ENCODE peak calls at places on chromosomes 3 and 15, in seven cellular contexts. V is activated CD4-positive, alpha-beta memory T cell treated with anti-CD3 and anti-CD28 coated beads for 36 hours; S is mesenchymal stem cell; P is HEK293T; W is progenitor cell of endocrine pancreas; H is cardiac muscle cell; Z is GF-D8. G is an unnamed sample.

GRCh38 chr15:48962662-48963523 is 826 bp downstream of the SHC4 start:
- DNase-seq in V (no peak), S (peak; percentile 70), P (peak; percentile 11), W (no peak), H (peak; percentile 62), Z (no peak), G (peak; percentile 52)

GRCh38 chr3:194086251-194087075 is 49.5 kb upstream of the HES1 start:
- DNase-seq in V (no peak), S (peak; percentile 34), P (no peak), W (no peak), H (no peak), Z (no peak), G (no peak)

GRCh38 chr15:27743638-27744037 is 355.5 kb downstream of the OCA2 start:
- DNase-seq in V (no peak), S (no peak), P (no peak), W (no peak), H (no peak), Z (no peak), G (no peak)

GRCh38 chr3:174465177-174465576 is 394.0 kb upstream of the NAALADL2 start:
- DNase-seq in V (no peak), S (no peak), P (no peak), W (no peak), H (no peak), Z (no peak), G (no peak)

GRCh38 chr3:149004622-149005021 is 13.3 kb downstream of the GYG1 start:
- DNase-seq in V (no peak), S (peak; percentile 39), P (no peak), W (no peak), H (no peak), Z (no peak), G (no peak)

GRCh38 chr15:52097176-52097575 is 15.4 kb downstream of the BCL2L10 start:
- DNase-seq in V (no peak), S (peak; percentile 43), P (no peak), W (no peak), H (peak; percentile 58), Z (no peak), G (no peak)

GRCh38 chr3:128748527-128748926 is 22.5 kb downstream of the RAB7A start:
- DNase-seq in V (no peak), S (no peak), P (no peak), W (no peak), H (no peak), Z (no peak), G (no peak)

GRCh38 chr15:90558182-90558581 is 28.5 kb downstream of the CRTC3 start:
- DNase-seq in V (no peak), S (peak; percentile 47), P (no peak), W (no peak), H (peak; percentile 60), Z (peak; percentile 20), G (no peak)

G was measured in endothelial cell.